ENCODE peak calls at places on chromosomes 2 and 18, in five cellular contexts. Q, O, C, X and A are unnamed samples.

GRCh38 chr2:156883828-156884615 is 373.5 kb upstream of the GALNT5 start:
- DNase-seq in O (no peak), Q (peak), X (no peak), C (no peak), A (no peak)

GRCh38 chr2:10440736-10441135 is 7.4 kb downstream of the ODC1 start:
- DNase-seq in X (no peak), Q (no peak), C (no peak), O (no peak), A (no peak)

GRCh38 chr2:69138793-69139510 is 126.0 kb downstream of the ANTXR1 start:
- DNase-seq in O (no peak), C (no peak), Q (peak), X (no peak), A (no peak)

GRCh38 chr2:237677951-237678481 is 50.6 kb downstream of the LRRFIP1 start:
- DNase-seq in Q (peak), X (no peak), O (no peak), C (no peak), A (no peak)

GRCh38 chr2:191597186-191597751 is 80.7 kb upstream of the NABP1 start:
- DNase-seq in Q (no peak), O (no peak), C (no peak), X (no peak), A (no peak)

GRCh38 chr2:170512271-170512670 is 202.9 kb upstream of the SP5 start:
- DNase-seq in O (no peak), Q (no peak), C (no peak), X (peak), A (no peak)

GRCh38 chr18:46720521-46720920 is 36.3 kb downstream of the ST8SIA5 start:
- DNase-seq in O (no peak), C (no peak), Q (peak), X (no peak), A (no peak)

GRCh38 chr2:222837643-222838056 is 23.2 kb upstream of the ACSL3 start:
- DNase-seq in Q (peak), C (no peak), O (no peak), X (no peak), A (no peak)

GRCh38 chr2:196239622-196240587 is 68.5 kb upstream of the STK17B start:
- DNase-seq in C (peak), X (peak), O (no peak), Q (peak), A (peak)

GRCh38 chr2:47767880-47768609 is 14.9 kb upstream of the MSH6 start:
- DNase-seq in X (peak), O (peak), C (peak), Q (peak), A (peak)

GRCh38 chr2:46540496-46541342 is 61.4 kb downstream of the TMEM247 start:
- DNase-seq in C (peak), X (peak), Q (peak), O (no peak), A (no peak)

GRCh38 chr2:184504252-184504651 is 94.1 kb upstream of the ZNF804A start:
- DNase-seq in X (no peak), Q (no peak), C (no peak), O (no peak), A (no peak)

GRCh38 chr2:20509766-20510490 is 63.1 kb downstream of the RHOB start:
- DNase-seq in Q (peak), X (no peak), O (peak), C (no peak), A (peak)

GRCh38 chr2:16425462-16426336 is 239.9 kb downstream of the CYRIA start:
- DNase-seq in Q (no peak), C (peak), X (no peak), O (no peak), A (no peak)

GRCh38 chr2:127208313-127208712 is 11.8 kb downstream of the CYP27C1 start:
- DNase-seq in O (no peak), C (no peak), Q (peak), X (no peak), A (no peak)

GRCh38 chr18:41828137-41828536 is 126.9 kb upstream of the PIK3C3 start:
- DNase-seq in O (no peak), X (no peak), Q (no peak), C (no peak), A (no peak)

GRCh38 chr2:188475945-188476344 is 184.3 kb downstream of the GULP1 start:
- DNase-seq in X (no peak), C (no peak), O (no peak), Q (no peak), A (no peak)